ENCODE peak calls at places on chromosomes 2 and 18, in eight cellular contexts. Q is C1 segment of cervical spinal cord; G is activated naive CD4-positive, alpha-beta T cell; C is T-helper 2 cell; L is NCI-H1436; K is psoas muscle; V is activated CD4-positive, alpha-beta T cell treated with anti-CD3 and anti-CD28 coated beads, Interleukin-2, amount 50 U/mL, for 1 hour; F is Daoy. W is an unnamed sample.

GRCh38 chr18:42437646-42438045 is 482.6 kb downstream of the PIK3C3 start:
- DNase-seq in G (no peak), F (no peak), C (no peak), K (peak; percentile 41), L (no peak), V (no peak), Q (no peak), W (no peak)

GRCh38 chr2:236265675-236266074 is 1.5 kb upstream of the ASB18 start:
- DNase-seq in G (no peak), L (no peak), V (no peak), Q (no peak), K (peak; percentile 81), F (no peak), C (no peak), W (no peak)

GRCh38 chr2:128310094-128310716 is 8.5 kb downstream of the HS6ST1 start:
- DNase-seq in V (no peak), Q (no peak), L (no peak), F (no peak), K (peak; percentile 48), C (no peak), G (no peak), W (no peak)

GRCh38 chr18:45521151-45521550 is 94.1 kb upstream of the SLC14A2 start:
- DNase-seq in G (no peak), Q (no peak), C (no peak), V (no peak), L (no peak), K (no peak), F (no peak), W (no peak)

GRCh38 chr2:231612199-231613053 is 19.8 kb downstream of the TEX44 start:
- DNase-seq in Q (peak; percentile 84), V (peak; percentile 90), L (peak; percentile 87), G (peak; percentile 86), F (peak; percentile 93), C (peak; percentile 79), K (peak; percentile 97), W (peak; percentile 83)

GRCh38 chr2:240140511-240140910 is at the start of gene OTOS:
- DNase-seq in K (peak; percentile 30), C (no peak), V (no peak), G (no peak), Q (no peak), F (no peak), L (no peak), W (no peak)

GRCh38 chr2:233865838-233866237 is 2.3 kb downstream of the MSL3B start:
- DNase-seq in L (no peak), G (no peak), C (no peak), K (no peak), V (no peak), Q (no peak), F (no peak), W (no peak)

GRCh38 chr2:129627437-129627836 is 352.0 kb upstream of the RAB6C start:
- DNase-seq in C (no peak), L (no peak), V (no peak), K (no peak), G (no peak), F (no peak), Q (no peak), W (no peak)

GRCh38 chr2:98445167-98445522 is 487 bp downstream of the INPP4A start:
- DNase-seq in C (no peak), K (no peak), V (no peak), L (no peak), G (no peak), F (no peak), Q (no peak), W (no peak)

GRCh38 chr2:48668992-48669391 is 51.3 kb downstream of the GTF2A1L start:
- DNase-seq in V (no peak), F (no peak), C (no peak), G (no peak), K (no peak), Q (no peak), L (no peak), W (no peak)

GRCh38 chr2:191749181-191749540 is 71.2 kb downstream of the NABP1 start:
- DNase-seq in V (no peak), L (no peak), K (no peak), C (no peak), F (no peak), Q (no peak), G (no peak), W (no peak)

GRCh38 chr2:61177727-61178549 is 15.9 kb downstream of the C2orf74 start:
- DNase-seq in G (no peak), L (peak; percentile 22), F (peak; percentile 14), V (peak; percentile 47), K (peak; percentile 70), Q (no peak), C (no peak), W (peak; percentile 30)

GRCh38 chr18:79575891-79576685 is 103.5 kb upstream of the CTDP1 start:
- DNase-seq in L (peak; percentile 28), Q (no peak), K (peak; percentile 68), F (peak; percentile 16), G (no peak), C (no peak), V (no peak), W (no peak)